ENCODE peak calls at places on chromosome 21, in seven cellular contexts. Z, P, I, D, M, N and E are unnamed samples.

GRCh38 chr21:42222821-42223390 is 4.0 kb downstream of the ABCG1 start:
- DNase-seq in Z (no peak), P (no peak), I (no peak), D (no peak), M (no peak), N (no peak), E (no peak)

GRCh38 chr21:16522512-16522911 is 792.7 kb downstream of the USP25 start:
- DNase-seq in Z (no peak), P (no peak), I (no peak), D (no peak), M (no peak), N (no peak), E (no peak)

GRCh38 chr21:39564200-39564599 is 48.5 kb upstream of the B3GALT5 start:
- DNase-seq in Z (no peak), P (no peak), I (no peak), D (no peak), M (no peak), N (peak; percentile 39), E (no peak)

GRCh38 chr21:23936224-23936623 is 1671.1 kb downstream of the MRPL39 start:
- DNase-seq in Z (peak; percentile 37), P (peak; percentile 23), I (no peak), D (no peak), M (peak; percentile 57), N (no peak), E (no peak)

GRCh38 chr21:35375115-35375514 is 326.0 kb upstream of the RUNX1 start:
- DNase-seq in Z (no peak), P (no peak), I (no peak), D (no peak), M (no peak), N (no peak), E (no peak)

GRCh38 chr21:36210779-36211659 is 54.4 kb downstream of the DOP1B start:
- DNase-seq in Z (no peak), P (no peak), I (no peak), D (no peak), M (no peak), N (no peak), E (no peak)

GRCh38 chr21:17775431-17776126 is 43.6 kb downstream of the C21orf91 start:
- DNase-seq in Z (no peak), P (no peak), I (no peak), D (peak; percentile 64), M (no peak), N (no peak), E (no peak)

GRCh38 chr21:37607081-37607480 is 240.5 kb downstream of the DYRK1A start:
- DNase-seq in Z (no peak), P (no peak), I (no peak), D (no peak), M (no peak), N (no peak), E (no peak)

GRCh38 chr21:33117268-33117888 is 47.4 kb downstream of the OLIG1 start:
- DNase-seq in Z (no peak), P (no peak), I (no peak), D (no peak), M (no peak), N (peak; percentile 50), E (no peak)

GRCh38 chr21:42360317-42360716 is 6.0 kb downstream of the TFF1 start:
- DNase-seq in Z (peak; percentile 8), P (no peak), I (no peak), D (peak; percentile 49), M (no peak), N (no peak), E (no peak)

GRCh38 chr21:17200250-17200649 is 312.6 kb upstream of the CXADR start:
- DNase-seq in Z (no peak), P (no peak), I (no peak), D (no peak), M (no peak), N (no peak), E (no peak)

GRCh38 chr21:42705346-42705745 is 51.9 kb downstream of the PDE9A start:
- DNase-seq in Z (no peak), P (no peak), I (no peak), D (no peak), M (no peak), N (no peak), E (no peak)

GRCh38 chr21:25361097-25361496 is 246.2 kb downstream of the MRPL39 start:
- DNase-seq in Z (no peak), P (no peak), I (no peak), D (no peak), M (no peak), N (no peak), E (no peak)

GRCh38 chr21:45768011-45768740 is 124.7 kb downstream of the PCBP3 start:
- DNase-seq in Z (no peak), P (no peak), I (peak; percentile 42), D (peak; percentile 65), M (no peak), N (no peak), E (no peak)

GRCh38 chr21:44006656-44007055 is 5.5 kb upstream of the TRAPPC10 start:
- DNase-seq in Z (no peak), P (no peak), I (no peak), D (no peak), M (no peak), N (no peak), E (no peak)

GRCh38 chr21:31623664-31624063 is 35.8 kb upstream of the SOD1 start:
- DNase-seq in Z (no peak), P (no peak), I (no peak), D (no peak), M (no peak), N (no peak), E (no peak)

GRCh38 chr21:43361127-43361492 is 65.8 kb downstream of the SIK1 start:
- DNase-seq in Z (no peak), P (no peak), I (no peak), D (peak; percentile 21), M (peak; percentile 64), N (no peak), E (no peak)

GRCh38 chr21:38613686-38614085 is 115.4 kb upstream of the ERG start:
- DNase-seq in Z (no peak), P (no peak), I (no peak), D (no peak), M (no peak), N (no peak), E (no peak)

GRCh38 chr21:33109574-33110339 is 39.8 kb downstream of the OLIG1 start:
- DNase-seq in Z (peak; percentile 79), P (no peak), I (no peak), D (peak; percentile 36), M (no peak), N (no peak), E (no peak)

GRCh38 chr21:10430007-10430406 is 91.4 kb upstream of the TPTE start:
- DNase-seq in Z (no peak), P (no peak), I (no peak), D (no peak), M (no peak), N (no peak), E (no peak)

GRCh38 chr21:15193937-15194336 is 129.1 kb upstream of the NRIP1 start:
- DNase-seq in Z (no peak), P (no peak), I (no peak), D (no peak), M (no peak), N (no peak), E (no peak)

GRCh38 chr21:37281993-37282392 is 14.9 kb upstream of the VPS26C start:
- DNase-seq in Z (no peak), P (no peak), I (no peak), D (no peak), M (no peak), N (no peak), E (no peak)

GRCh38 chr21:22263890-22264289 is 1265.7 kb downstream of the NCAM2 start:
- DNase-seq in Z (no peak), P (no peak), I (no peak), D (no peak), M (no peak), N (no peak), E (no peak)

GRCh38 chr21:44082648-44083436 is 24.4 kb upstream of the PWP2 start:
- DNase-seq in Z (no peak), P (no peak), I (no peak), D (no peak), M (no peak), N (no peak), E (no peak)

GRCh38 chr21:26844258-26845065 is 747 bp downstream of the ADAMTS1 start:
- DNase-seq in Z (peak; percentile 50), P (peak; percentile 10), I (no peak), D (peak; percentile 9), M (peak; percentile 70), N (peak; percentile 66), E (peak; percentile 70)